ENCODE peak calls at places on chromosomes 1 and 21, in ten cellular contexts. One of them, this sample, is unnamed.

GRCh38 chr1:53140451-53140850 is 2.0 kb downstream of the SLC1A7 start:
- DNase-seq in H1: no peak
- DNase-seq in SK-N-SH: no peak
- DNase-seq in WTC11: no peak
- DNase-seq in GM12878: no peak
- DNase-seq in endothelial cell of umbilical vein: no peak
- DNase-seq in HepG2: no peak
- DNase-seq in HCT116: no peak
- DNase-seq in K562: no peak
- DNase-seq in A549: no peak
- DNase-seq in this sample: no peak

GRCh38 chr1:27650146-27650526 is 15.2 kb upstream of the FGR start:
- DNase-seq in SK-N-SH: no peak
- DNase-seq in GM12878: no peak
- DNase-seq in A549: no peak
- DNase-seq in K562: no peak
- DNase-seq in H1: no peak
- DNase-seq in HepG2: no peak
- DNase-seq in HCT116: no peak
- DNase-seq in WTC11: no peak
- DNase-seq in endothelial cell of umbilical vein: no peak
- DNase-seq in this sample: no peak

GRCh38 chr21:44337428-44337827 is 1.8 kb downstream of the CFAP410 start:
- DNase-seq in WTC11: no peak
- DNase-seq in SK-N-SH: no peak
- DNase-seq in H1: no peak
- DNase-seq in endothelial cell of umbilical vein: no peak
- DNase-seq in K562: no peak
- DNase-seq in HepG2: no peak
- DNase-seq in HCT116: no peak
- DNase-seq in GM12878: no peak
- DNase-seq in A549: no peak
- DNase-seq in this sample: peak

GRCh38 chr1:211258310-211258755 is 833 bp upstream of the RCOR3 start:
- DNase-seq in HepG2: peak
- DNase-seq in endothelial cell of umbilical vein: peak
- DNase-seq in A549: peak
- DNase-seq in HCT116: no peak
- DNase-seq in GM12878: no peak
- DNase-seq in WTC11: peak
- DNase-seq in H1: peak
- DNase-seq in K562: peak
- DNase-seq in SK-N-SH: peak
- DNase-seq in this sample: peak

GRCh38 chr1:227942021-227942715 is 5.6 kb downstream of the WNT9A start:
- DNase-seq in endothelial cell of umbilical vein: no peak
- DNase-seq in HCT116: no peak
- DNase-seq in A549: no peak
- DNase-seq in H1: no peak
- DNase-seq in GM12878: no peak
- DNase-seq in SK-N-SH: peak
- DNase-seq in WTC11: no peak
- DNase-seq in HepG2: no peak
- DNase-seq in K562: peak
- DNase-seq in this sample: no peak

GRCh38 chr21:22795091-22795490 is 1796.9 kb downstream of the NCAM2 start:
- DNase-seq in HCT116: no peak
- DNase-seq in HepG2: no peak
- DNase-seq in A549: no peak
- DNase-seq in GM12878: no peak
- DNase-seq in SK-N-SH: no peak
- DNase-seq in WTC11: no peak
- DNase-seq in K562: no peak
- DNase-seq in H1: no peak
- DNase-seq in endothelial cell of umbilical vein: no peak
- DNase-seq in this sample: no peak

GRCh38 chr1:40130892-40131291 is 30.3 kb upstream of the RLF start:
- DNase-seq in WTC11: no peak
- DNase-seq in K562: no peak
- DNase-seq in GM12878: no peak
- DNase-seq in H1: no peak
- DNase-seq in endothelial cell of umbilical vein: peak
- DNase-seq in SK-N-SH: no peak
- DNase-seq in A549: no peak
- DNase-seq in HCT116: no peak
- DNase-seq in HepG2: no peak
- DNase-seq in this sample: peak

GRCh38 chr1:18999287-18999852 is 42.9 kb upstream of the IFFO2 start:
- DNase-seq in WTC11: no peak
- DNase-seq in K562: no peak
- DNase-seq in endothelial cell of umbilical vein: peak
- DNase-seq in HCT116: no peak
- DNase-seq in HepG2: no peak
- DNase-seq in GM12878: no peak
- DNase-seq in SK-N-SH: no peak
- DNase-seq in A549: no peak
- DNase-seq in H1: no peak
- DNase-seq in this sample: no peak

DNA sequence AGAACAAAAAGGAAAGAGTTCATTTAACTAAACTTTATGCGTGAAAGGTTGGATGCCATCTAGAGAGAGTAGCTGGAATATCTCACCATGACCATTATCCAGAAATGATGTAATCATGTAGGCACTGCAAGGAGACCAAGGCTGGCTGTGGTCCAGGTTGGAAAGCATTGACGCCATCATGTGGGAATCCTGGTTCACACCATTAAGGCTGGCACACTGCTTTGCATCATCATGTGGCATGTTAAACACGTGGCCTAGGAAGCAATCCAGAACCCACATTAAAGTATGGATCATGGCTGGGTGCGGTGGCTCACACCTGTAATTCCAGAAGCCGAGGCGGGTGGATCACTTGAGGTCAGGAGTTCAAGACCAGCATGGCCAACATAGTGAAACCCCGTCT is 4.3 kb downstream of the ADAMTS1 start:
- DNase-seq in HCT116: no peak
- DNase-seq in WTC11: no peak
- DNase-seq in HepG2: no peak
- DNase-seq in SK-N-SH: peak
- DNase-seq in A549: no peak
- DNase-seq in H1: no peak
- DNase-seq in endothelial cell of umbilical vein: peak
- DNase-seq in GM12878: no peak
- DNase-seq in K562: no peak
- DNase-seq in this sample: no peak
- TF ChIP-seq MAX in HCT116: no peak
- TF ChIP-seq MAX in WTC11: no peak
- TF ChIP-seq MAX in HepG2: no peak
- TF ChIP-seq MAX in SK-N-SH: peak
- TF ChIP-seq MAX in A549: no peak
- TF ChIP-seq MAX in H1: no peak
- TF ChIP-seq MAX in endothelial cell of umbilical vein: peak
- TF ChIP-seq MAX in GM12878: no peak
- TF ChIP-seq MAX in K562: no peak
- TF ChIP-seq MAX in this sample: no peak

GRCh38 chr1:233945573-233945972 is 41.1 kb downstream of the SLC35F3 start:
- DNase-seq in SK-N-SH: no peak
- DNase-seq in endothelial cell of umbilical vein: no peak
- DNase-seq in A549: no peak
- DNase-seq in GM12878: peak
- DNase-seq in HepG2: no peak
- DNase-seq in H1: no peak
- DNase-seq in K562: no peak
- DNase-seq in WTC11: no peak
- DNase-seq in HCT116: peak
- DNase-seq in this sample: no peak
- TF ChIP-seq CTCF in SK-N-SH: no peak
- TF ChIP-seq CTCF in endothelial cell of umbilical vein: no peak
- TF ChIP-seq CTCF in A549: no peak
- TF ChIP-seq CTCF in GM12878: no peak
- TF ChIP-seq CTCF in HepG2: no peak
- TF ChIP-seq CTCF in H1: no peak
- TF ChIP-seq CTCF in K562: no peak
- TF ChIP-seq CTCF in WTC11: no peak
- TF ChIP-seq CTCF in HCT116: no peak
- TF ChIP-seq CTCF in this sample: no peak

GRCh38 chr1:16230744-16231143 is 6.2 kb downstream of the CPLANE2 start:
- DNase-seq in H1: no peak
- DNase-seq in WTC11: no peak
- DNase-seq in endothelial cell of umbilical vein: no peak
- DNase-seq in GM12878: no peak
- DNase-seq in SK-N-SH: no peak
- DNase-seq in HepG2: no peak
- DNase-seq in A549: no peak
- DNase-seq in HCT116: no peak
- DNase-seq in K562: no peak
- DNase-seq in this sample: no peak

GRCh38 chr1:16229976-16230740 is 6.8 kb downstream of the CPLANE2 start:
- DNase-seq in WTC11: no peak
- DNase-seq in endothelial cell of umbilical vein: no peak
- DNase-seq in SK-N-SH: no peak
- DNase-seq in HCT116: no peak
- DNase-seq in GM12878: no peak
- DNase-seq in H1: no peak
- DNase-seq in K562: no peak
- DNase-seq in HepG2: no peak
- DNase-seq in A549: no peak
- DNase-seq in this sample: no peak

GRCh38 chr1:16232316-16232710 is 4.7 kb downstream of the CPLANE2 start:
- DNase-seq in HCT116: no peak
- DNase-seq in HepG2: no peak
- DNase-seq in K562: no peak
- DNase-seq in endothelial cell of umbilical vein: no peak
- DNase-seq in H1: no peak
- DNase-seq in WTC11: no peak
- DNase-seq in SK-N-SH: no peak
- DNase-seq in A549: no peak
- DNase-seq in GM12878: no peak
- DNase-seq in this sample: no peak

GRCh38 chr1:16233431-16233830 is 3.6 kb downstream of the CPLANE2 start:
- DNase-seq in H1: no peak
- DNase-seq in GM12878: no peak
- DNase-seq in endothelial cell of umbilical vein: no peak
- DNase-seq in K562: no peak
- DNase-seq in WTC11: no peak
- DNase-seq in HepG2: no peak
- DNase-seq in HCT116: no peak
- DNase-seq in A549: no peak
- DNase-seq in SK-N-SH: no peak
- DNase-seq in this sample: no peak

DNA sequence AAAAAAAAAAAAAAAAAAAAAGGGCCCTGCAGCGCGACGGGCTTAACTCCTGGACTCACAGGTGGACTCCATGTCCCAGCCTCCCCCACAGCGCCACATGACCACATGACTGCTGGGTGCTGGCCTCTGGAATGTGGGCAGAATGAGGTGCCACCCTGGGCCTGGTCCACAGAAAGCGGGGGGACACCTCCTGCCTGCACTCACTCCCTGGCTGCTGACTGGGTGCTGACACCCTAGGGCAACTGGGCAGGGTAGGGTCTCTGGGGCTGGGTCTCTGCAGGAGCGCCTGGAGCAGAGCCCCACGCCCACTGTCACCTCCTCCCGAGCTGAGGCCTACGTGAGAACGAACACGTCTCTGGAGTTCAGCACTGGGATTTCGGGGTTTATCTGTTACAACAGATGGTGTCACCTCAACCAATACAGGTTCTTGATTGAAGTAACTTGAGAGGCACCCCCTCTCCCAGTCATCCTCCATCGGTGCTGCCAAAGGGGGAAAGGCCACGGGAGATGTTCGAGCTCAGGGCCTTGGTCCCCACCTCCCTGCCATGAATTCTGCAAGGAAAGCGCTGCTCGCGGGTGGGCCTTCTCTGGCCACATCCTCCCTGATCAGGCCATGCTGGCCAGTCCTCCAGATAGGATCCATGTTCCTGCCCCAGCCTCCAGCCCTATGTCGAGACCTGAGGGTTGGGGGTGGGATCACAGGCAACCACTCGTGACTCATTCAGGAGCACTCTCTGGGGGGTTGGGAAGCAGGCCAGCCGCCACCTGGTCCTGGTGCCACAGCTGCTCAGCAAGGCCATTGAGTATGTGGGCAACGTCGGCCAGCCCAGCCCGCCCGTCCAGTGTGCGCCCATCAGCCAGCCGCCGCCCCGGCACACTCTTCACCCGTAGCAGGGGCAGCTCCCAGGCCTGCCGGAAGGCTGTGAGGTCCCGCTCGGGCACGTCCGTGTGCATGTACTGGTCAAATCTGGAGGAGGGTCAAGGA is 5.4 kb downstream of the CPLANE2 start:
- DNase-seq in A549: no peak
- DNase-seq in K562: peak
- DNase-seq in WTC11: no peak
- DNase-seq in HCT116: no peak
- DNase-seq in H1: no peak
- DNase-seq in HepG2: no peak
- DNase-seq in GM12878: no peak
- DNase-seq in endothelial cell of umbilical vein: no peak
- DNase-seq in SK-N-SH: no peak
- DNase-seq in this sample: no peak
- TF ChIP-seq MAX in A549: no peak
- TF ChIP-seq MAX in K562: no peak
- TF ChIP-seq MAX in WTC11: no peak
- TF ChIP-seq MAX in HCT116: no peak
- TF ChIP-seq MAX in H1: no peak
- TF ChIP-seq MAX in HepG2: no peak
- TF ChIP-seq MAX in GM12878: no peak
- TF ChIP-seq MAX in endothelial cell of umbilical vein: no peak
- TF ChIP-seq MAX in SK-N-SH: no peak
- TF ChIP-seq MAX in this sample: no peak

GRCh38 chr1:159196543-159196942 is 8.1 kb upstream of the ACKR1 start:
- DNase-seq in WTC11: peak
- DNase-seq in H1: peak
- DNase-seq in endothelial cell of umbilical vein: no peak
- DNase-seq in GM12878: no peak
- DNase-seq in HepG2: no peak
- DNase-seq in SK-N-SH: no peak
- DNase-seq in HCT116: no peak
- DNase-seq in A549: no peak
- DNase-seq in K562: no peak
- DNase-seq in this sample: no peak
- TF ChIP-seq CTCF in WTC11: peak
- TF ChIP-seq CTCF in H1: peak
- TF ChIP-seq CTCF in endothelial cell of umbilical vein: peak
- TF ChIP-seq CTCF in GM12878: peak
- TF ChIP-seq CTCF in HepG2: no peak
- TF ChIP-seq CTCF in SK-N-SH: peak
- TF ChIP-seq CTCF in HCT116: peak
- TF ChIP-seq CTCF in A549: no peak
- TF ChIP-seq CTCF in K562: peak
- TF ChIP-seq CTCF in this sample: peak

DNA sequence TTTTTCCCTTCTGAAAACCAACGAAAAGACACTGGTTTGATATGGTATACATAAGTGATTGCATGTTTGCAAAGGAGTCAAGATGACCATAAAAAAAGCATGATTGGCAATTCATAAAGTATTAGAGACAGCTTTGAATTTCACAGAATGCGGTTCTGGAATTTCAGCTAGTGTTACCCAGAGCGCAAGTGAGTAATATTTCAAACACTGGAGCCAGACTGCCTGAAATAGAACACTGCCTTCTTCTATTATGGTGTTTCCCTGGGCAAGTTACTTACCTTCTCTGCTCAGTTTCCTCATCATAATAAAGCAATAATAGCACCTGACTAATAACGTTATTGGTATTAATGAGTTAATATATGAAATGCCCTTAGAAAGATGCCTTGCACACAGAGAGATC is 54.7 kb downstream of the NEGR1 start:
- DNase-seq in SK-N-SH: no peak
- DNase-seq in K562: no peak
- DNase-seq in HCT116: no peak
- DNase-seq in GM12878: no peak
- DNase-seq in A549: no peak
- DNase-seq in endothelial cell of umbilical vein: no peak
- DNase-seq in HepG2: no peak
- DNase-seq in WTC11: no peak
- DNase-seq in H1: no peak
- DNase-seq in this sample: no peak
- TF ChIP-seq MAX in SK-N-SH: no peak
- TF ChIP-seq MAX in K562: no peak
- TF ChIP-seq MAX in HCT116: no peak
- TF ChIP-seq MAX in GM12878: no peak
- TF ChIP-seq MAX in A549: no peak
- TF ChIP-seq MAX in endothelial cell of umbilical vein: no peak
- TF ChIP-seq MAX in HepG2: no peak
- TF ChIP-seq MAX in WTC11: no peak
- TF ChIP-seq MAX in H1: no peak
- TF ChIP-seq MAX in this sample: no peak

This sample was measured in NB4.